ENCODE peak calls at places on chromosomes 5 and 9, in eight cellular contexts. One of them, this sample, is unnamed.

GRCh38 chr5:37234288-37234687 is 14.9 kb downstream of the CPLANE1 start:
- DNase-seq in GM12865: no peak
- DNase-seq in G401: no peak
- DNase-seq in tibial nerve: no peak
- DNase-seq in naive B cell: no peak
- DNase-seq in central memory CD4-positive, alpha-beta T cell: no peak
- DNase-seq in GM13976: no peak
- DNase-seq in iPS-NIHi11: no peak
- DNase-seq in this sample: no peak

GRCh38 chr9:72292874-72293607 is 72.0 kb downstream of the ZFAND5 start:
- DNase-seq in tibial nerve: peak; percentile 51
- DNase-seq in GM13976: no peak
- DNase-seq in G401: no peak
- DNase-seq in iPS-NIHi11: no peak
- DNase-seq in naive B cell: no peak
- DNase-seq in central memory CD4-positive, alpha-beta T cell: no peak
- DNase-seq in GM12865: peak; percentile 31
- DNase-seq in this sample: no peak

GRCh38 chr9:4146293-4146692 is 153.6 kb downstream of the GLIS3 start:
- DNase-seq in G401: no peak
- DNase-seq in iPS-NIHi11: no peak
- DNase-seq in tibial nerve: no peak
- DNase-seq in central memory CD4-positive, alpha-beta T cell: no peak
- DNase-seq in GM13976: no peak
- DNase-seq in naive B cell: no peak
- DNase-seq in GM12865: no peak
- DNase-seq in this sample: no peak

GRCh38 chr5:153534102-153534501 is 43.6 kb downstream of the GRIA1 start:
- DNase-seq in naive B cell: no peak
- DNase-seq in GM13976: no peak
- DNase-seq in iPS-NIHi11: no peak
- DNase-seq in tibial nerve: no peak
- DNase-seq in GM12865: no peak
- DNase-seq in G401: no peak
- DNase-seq in central memory CD4-positive, alpha-beta T cell: no peak
- DNase-seq in this sample: no peak

GRCh38 chr5:134240421-134240962 is 14.6 kb upstream of the PPP2CA start:
- DNase-seq in G401: peak; percentile 95
- DNase-seq in central memory CD4-positive, alpha-beta T cell: no peak
- DNase-seq in GM13976: peak; percentile 49
- DNase-seq in tibial nerve: no peak
- DNase-seq in iPS-NIHi11: peak; percentile 33
- DNase-seq in naive B cell: no peak
- DNase-seq in GM12865: no peak
- DNase-seq in this sample: peak; percentile 94

GRCh38 chr5:1002271-1002546 is 6.4 kb upstream of the NKD2 start:
- DNase-seq in GM13976: no peak
- DNase-seq in tibial nerve: no peak
- DNase-seq in central memory CD4-positive, alpha-beta T cell: no peak
- DNase-seq in iPS-NIHi11: no peak
- DNase-seq in G401: no peak
- DNase-seq in naive B cell: no peak
- DNase-seq in GM12865: no peak
- DNase-seq in this sample: no peak

GRCh38 chr9:84349706-84350105 is 9.1 kb upstream of the SLC28A3 start:
- DNase-seq in naive B cell: no peak
- DNase-seq in iPS-NIHi11: no peak
- DNase-seq in G401: no peak
- DNase-seq in central memory CD4-positive, alpha-beta T cell: no peak
- DNase-seq in GM12865: no peak
- DNase-seq in GM13976: no peak
- DNase-seq in tibial nerve: no peak
- DNase-seq in this sample: no peak

GRCh38 chr5:40594811-40595210 is 84.9 kb upstream of the PTGER4 start:
- DNase-seq in naive B cell: no peak
- DNase-seq in G401: no peak
- DNase-seq in central memory CD4-positive, alpha-beta T cell: no peak
- DNase-seq in iPS-NIHi11: no peak
- DNase-seq in GM13976: no peak
- DNase-seq in tibial nerve: no peak
- DNase-seq in GM12865: no peak
- DNase-seq in this sample: no peak

GRCh38 chr9:135960328-135961276 is 571 bp downstream of the UBAC1 start:
- DNase-seq in GM12865: no peak
- DNase-seq in tibial nerve: peak; percentile 23
- DNase-seq in central memory CD4-positive, alpha-beta T cell: no peak
- DNase-seq in naive B cell: no peak
- DNase-seq in G401: peak; percentile 25
- DNase-seq in GM13976: peak; percentile 59
- DNase-seq in iPS-NIHi11: peak; percentile 69
- DNase-seq in this sample: peak; percentile 22

GRCh38 chr9:95008151-95008771 is 281.8 kb downstream of the AOPEP start:
- DNase-seq in GM13976: no peak
- DNase-seq in G401: peak; percentile 70
- DNase-seq in tibial nerve: no peak
- DNase-seq in GM12865: no peak
- DNase-seq in central memory CD4-positive, alpha-beta T cell: no peak
- DNase-seq in iPS-NIHi11: no peak
- DNase-seq in naive B cell: no peak
- DNase-seq in this sample: peak; percentile 68

GRCh38 chr5:102223542-102224444 is 72.3 kb downstream of the SLCO4C1 start:
- DNase-seq in tibial nerve: no peak
- DNase-seq in central memory CD4-positive, alpha-beta T cell: peak; percentile 8
- DNase-seq in G401: peak; percentile 7
- DNase-seq in iPS-NIHi11: peak; percentile 14
- DNase-seq in GM12865: peak; percentile 50
- DNase-seq in GM13976: peak; percentile 16
- DNase-seq in naive B cell: peak; percentile 24
- DNase-seq in this sample: peak; percentile 21

GRCh38 chr5:107284822-107285510 is 385.8 kb downstream of the EFNA5 start:
- DNase-seq in tibial nerve: no peak
- DNase-seq in G401: peak; percentile 77
- DNase-seq in naive B cell: no peak
- DNase-seq in central memory CD4-positive, alpha-beta T cell: no peak
- DNase-seq in GM13976: no peak
- DNase-seq in GM12865: no peak
- DNase-seq in iPS-NIHi11: no peak
- DNase-seq in this sample: peak; percentile 72

GRCh38 chr9:91825422-91825821 is 124.6 kb downstream of the ROR2 start:
- DNase-seq in GM13976: no peak
- DNase-seq in naive B cell: no peak
- DNase-seq in iPS-NIHi11: no peak
- DNase-seq in G401: no peak
- DNase-seq in GM12865: no peak
- DNase-seq in tibial nerve: no peak
- DNase-seq in central memory CD4-positive, alpha-beta T cell: no peak
- DNase-seq in this sample: no peak

GRCh38 chr9:36748322-36748899 is 175.7 kb downstream of the MELK start:
- DNase-seq in GM12865: peak; percentile 38
- DNase-seq in tibial nerve: peak; percentile 9
- DNase-seq in iPS-NIHi11: peak; percentile 92
- DNase-seq in G401: no peak
- DNase-seq in GM13976: peak; percentile 76
- DNase-seq in naive B cell: no peak
- DNase-seq in central memory CD4-positive, alpha-beta T cell: no peak
- DNase-seq in this sample: no peak

GRCh38 chr5:169103586-169104174 is 197.3 kb downstream of the SLIT3 start:
- DNase-seq in G401: no peak
- DNase-seq in naive B cell: no peak
- DNase-seq in GM13976: no peak
- DNase-seq in GM12865: no peak
- DNase-seq in iPS-NIHi11: no peak
- DNase-seq in tibial nerve: no peak
- DNase-seq in central memory CD4-positive, alpha-beta T cell: no peak
- DNase-seq in this sample: no peak

GRCh38 chr5:9108156-9108555 is 437.7 kb downstream of the SEMA5A start:
- DNase-seq in naive B cell: no peak
- DNase-seq in GM12865: no peak
- DNase-seq in GM13976: no peak
- DNase-seq in G401: no peak
- DNase-seq in tibial nerve: no peak
- DNase-seq in central memory CD4-positive, alpha-beta T cell: no peak
- DNase-seq in iPS-NIHi11: no peak
- DNase-seq in this sample: no peak

GRCh38 chr9:69023650-69024049 is 9.7 kb upstream of the PRKACG start:
- DNase-seq in tibial nerve: no peak
- DNase-seq in GM13976: no peak
- DNase-seq in naive B cell: no peak
- DNase-seq in central memory CD4-positive, alpha-beta T cell: no peak
- DNase-seq in iPS-NIHi11: peak; percentile 71
- DNase-seq in G401: peak; percentile 81
- DNase-seq in GM12865: no peak
- DNase-seq in this sample: peak; percentile 77

GRCh38 chr5:30574761-30575160 is 618.7 kb upstream of the CDH6 start:
- DNase-seq in naive B cell: no peak
- DNase-seq in central memory CD4-positive, alpha-beta T cell: no peak
- DNase-seq in iPS-NIHi11: no peak
- DNase-seq in tibial nerve: no peak
- DNase-seq in GM12865: no peak
- DNase-seq in GM13976: no peak
- DNase-seq in G401: no peak
- DNase-seq in this sample: no peak

GRCh38 chr9:137369911-137370630 is 52.9 kb downstream of the EXD3 start:
- DNase-seq in tibial nerve: no peak
- DNase-seq in iPS-NIHi11: no peak
- DNase-seq in naive B cell: no peak
- DNase-seq in G401: no peak
- DNase-seq in GM13976: no peak
- DNase-seq in GM12865: no peak
- DNase-seq in central memory CD4-positive, alpha-beta T cell: no peak
- DNase-seq in this sample: no peak